ENCODE peak calls at places on chromosomes 16 and 17, in four cellular contexts. C is heart left ventricle, T is body of pancreas, N is IMR-90. G is an unnamed sample.
A peak's percentile ranks its signal among the peaks of the same experiment; 100 is the strongest.

GRCh38 chr17:3926860-3927627 is 10.8 kb upstream of the P2RX1 start:
- DNase-seq in C (no peak), T (no peak), N (no peak), G (no peak)

GRCh38 chr17:44091200-44091997 is 20.9 kb downstream of the G6PC3 start:
- DNase-seq in C (no peak), N (no peak), T (no peak), G (peak; percentile 68)

GRCh38 chr16:22353188-22353919 is 21.1 kb downstream of the CDR2 start:
- DNase-seq in C (no peak), T (no peak), N (peak; percentile 89), G (no peak)

GRCh38 chr17:7237761-7238417 is 1.4 kb downstream of the PHF23 start:
- DNase-seq in C (peak; percentile 90), N (peak; percentile 46), T (peak; percentile 76), G (peak; percentile 97)

GRCh38 chr17:65593870-65594584 is 32.6 kb upstream of the AXIN2 start:
- DNase-seq in T (no peak), N (peak; percentile 13), C (no peak), G (no peak)

GRCh38 chr16:73711441-73712080 is 585.1 kb upstream of the PSMD7 start:
- DNase-seq in N (no peak), T (no peak), C (no peak), G (no peak)

GRCh38 chr17:18008496-18009268 is 30.3 kb downstream of the ATPAF2 start:
- DNase-seq in T (no peak), N (peak; percentile 72), C (no peak), G (no peak)

GRCh38 chr17:15462962-15463361 is 4.5 kb downstream of the CDRT4 start:
- DNase-seq in C (no peak), N (peak; percentile 77), T (no peak), G (no peak)

GRCh38 chr17:44997733-44998520 is 29.8 kb upstream of the C1QL1 start:
- DNase-seq in T (no peak), N (peak; percentile 10), C (no peak), G (no peak)

GRCh38 chr16:51971184-51971583 is 575.8 kb downstream of the TOX3 start:
- DNase-seq in C (no peak), N (peak; percentile 52), T (no peak), G (no peak)

GRCh38 chr17:53061446-53061845 is 761.3 kb upstream of the KIF2B start:
- DNase-seq in C (no peak), T (no peak), N (no peak), G (no peak)

GRCh38 chr16:64964126-64964540 is 157.7 kb downstream of the CDH11 start:
- DNase-seq in T (no peak), C (no peak), N (peak; percentile 86), G (no peak)

GRCh38 chr17:55660171-55660886 is 62.3 kb downstream of the TMEM100 start:
- DNase-seq in C (no peak), T (no peak), N (no peak), G (no peak)

GRCh38 chr16:57606847-57607501 is 21.5 kb upstream of the ADGRG1 start:
- DNase-seq in C (no peak), T (peak; percentile 78), N (no peak), G (no peak)

GRCh38 chr17:42214156-42214555 is 19.9 kb upstream of the GHDC start:
- DNase-seq in T (no peak), C (no peak), N (no peak), G (no peak)

GRCh38 chr17:76485569-76485968 is 15.7 kb downstream of the RHBDF2 start:
- DNase-seq in T (no peak), N (no peak), C (no peak), G (no peak)

GRCh38 chr17:75897076-75898019 is 597 bp upstream of the TRIM65 start:
- DNase-seq in N (no peak), C (no peak), T (no peak), G (no peak)

GRCh38 chr17:47717261-47717697 is 15.8 kb upstream of the TBX21 start:
- DNase-seq in C (no peak), N (no peak), T (no peak), G (no peak)

GRCh38 chr16:2955779-2956565 is 8.1 kb upstream of the KREMEN2 start:
- DNase-seq in T (no peak), N (no peak), C (no peak), G (no peak)

GRCh38 chr17:80663783-80664206 is 119.2 kb downstream of the RPTOR start:
- DNase-seq in T (no peak), C (no peak), N (peak; percentile 84), G (no peak)

GRCh38 chr17:48012151-48012520 is 25.5 kb downstream of the COPZ2 start:
- DNase-seq in N (no peak), C (peak; percentile 73), T (peak; percentile 36), G (peak; percentile 91)

GRCh38 chr17:75611746-75612437 is 21.3 kb upstream of the SMIM5 start:
- DNase-seq in N (no peak), C (peak; percentile 51), T (no peak), G (no peak)

GRCh38 chr16:24013733-24014645 is 178.2 kb downstream of the PRKCB start:
- DNase-seq in C (no peak), N (no peak), T (no peak), G (no peak)

GRCh38 chr16:3188925-3189825 is 1.2 kb downstream of the OR1F1 start:
- DNase-seq in T (no peak), N (peak; percentile 59), C (no peak), G (no peak)

GRCh38 chr17:9645858-9646555 is 690 bp downstream of the USP43 start:
- DNase-seq in T (peak; percentile 79), N (no peak), C (peak; percentile 61), G (peak; percentile 93)

GRCh38 chr17:75078097-75079022 is 9.4 kb upstream of the SLC16A5 start:
- DNase-seq in T (peak; percentile 40), C (no peak), N (peak; percentile 78), G (no peak)

GRCh38 chr16:84839054-84839453 is 19.3 kb downstream of the CRISPLD2 start:
- DNase-seq in T (no peak), C (no peak), N (peak; percentile 80), G (no peak)

GRCh38 chr16:84725481-84726078 is 25.8 kb downstream of the USP10 start:
- DNase-seq in C (no peak), T (no peak), N (no peak), G (no peak)

GRCh38 chr17:36728030-36728991 is 126.9 kb downstream of the MRM1 start:
- DNase-seq in N (no peak), C (no peak), T (no peak), G (peak; percentile 52)

GRCh38 chr17:74012465-74012864 is 191.0 kb upstream of the RPL38 start:
- DNase-seq in N (no peak), C (no peak), T (no peak), G (peak; percentile 25)

GRCh38 chr16:78503501-78504110 is 404.2 kb downstream of the WWOX start:
- DNase-seq in N (peak; percentile 11), C (no peak), T (peak; percentile 54), G (peak; percentile 51)

GRCh38 chr17:48644159-48644558 is 18.0 kb upstream of the HOXB9 start:
- DNase-seq in C (no peak), N (no peak), T (no peak), G (no peak)

GRCh38 chr16:87129771-87130170 is 187.4 kb downstream of the C16orf95 start:
- DNase-seq in N (peak; percentile 37), C (no peak), T (no peak), G (no peak)

GRCh38 chr16:75247249-75247648 is 4.2 kb downstream of the BCAR1 start:
- DNase-seq in C (no peak), T (no peak), N (no peak), G (no peak)

GRCh38 chr17:74833501-74834361 is 26.0 kb downstream of the GRIN2C start:
- DNase-seq in T (no peak), C (no peak), N (peak; percentile 52), G (no peak)

GRCh38 chr16:84806256-84806889 is 13.4 kb upstream of the CRISPLD2 start:
- DNase-seq in N (peak; percentile 95), T (no peak), C (peak; percentile 78), G (peak; percentile 73)

GRCh38 chr16:56938664-56939513 is 6.9 kb downstream of the HERPUD1 start:
- DNase-seq in T (no peak), C (no peak), N (no peak), G (no peak)

GRCh38 chr17:40993084-40993483 is 880 bp downstream of the KRTAP3-3 start:
- DNase-seq in T (no peak), N (no peak), C (no peak), G (no peak)

GRCh38 chr17:40996829-40997228 is 2.9 kb upstream of the KRTAP3-3 start:
- DNase-seq in N (no peak), T (no peak), C (no peak), G (no peak)

GRCh38 chr17:40992666-40993065 is 1.3 kb downstream of the KRTAP3-3 start:
- DNase-seq in T (no peak), N (no peak), C (no peak), G (no peak)

GRCh38 chr17:40995121-40995520 is 1.2 kb upstream of the KRTAP3-3 start:
- DNase-seq in C (no peak), N (no peak), T (no peak), G (no peak)

DNA sequence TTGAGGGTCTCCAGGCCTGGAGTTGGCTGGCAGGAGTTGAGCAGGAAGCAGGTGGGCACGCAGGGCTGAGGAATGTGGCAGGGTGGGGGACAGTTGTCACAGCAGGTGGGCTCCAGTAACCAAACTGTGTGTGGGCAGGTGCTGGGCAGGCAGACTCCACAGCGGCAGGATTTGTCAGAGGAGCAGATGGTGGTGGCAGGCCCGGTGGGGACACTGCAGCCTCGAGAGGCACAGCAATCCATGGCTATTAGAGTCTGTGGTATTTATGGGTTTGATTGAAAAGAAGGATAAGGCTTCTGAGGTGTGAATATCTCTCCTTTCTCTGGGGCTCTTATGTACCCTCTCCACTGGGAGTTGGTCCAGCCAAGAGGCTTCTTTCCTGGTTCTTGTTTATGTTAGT is at the start of gene KRTAP3-3:
- DNase-seq in T (no peak), N (no peak), C (no peak), G (no peak)
- H3K27me3 ChIP-seq in T (no peaks in the 10 kb centered on the region), N (no peaks in the 10 kb centered on the region), C (peaks cover 48% of the 10 kb centered on the region), G (no peaks in the 10 kb centered on the region)

GRCh38 chr16:48352648-48353347 is 32.4 kb downstream of the SIAH1 start:
- DNase-seq in N (no peak), C (no peak), T (no peak), G (no peak)

GRCh38 chr16:48353565-48354163 is 31.5 kb downstream of the SIAH1 start:
- DNase-seq in T (peak; percentile 67), N (peak; percentile 75), C (no peak), G (peak; percentile 71)

GRCh38 chr16:48347980-48348379 is 37.2 kb downstream of the SIAH1 start:
- DNase-seq in N (no peak), C (no peak), T (no peak), G (no peak)

GRCh38 chr16:48347191-48347860 is 37.9 kb downstream of the SIAH1 start:
- DNase-seq in N (no peak), C (no peak), T (no peak), G (no peak)

DNA sequence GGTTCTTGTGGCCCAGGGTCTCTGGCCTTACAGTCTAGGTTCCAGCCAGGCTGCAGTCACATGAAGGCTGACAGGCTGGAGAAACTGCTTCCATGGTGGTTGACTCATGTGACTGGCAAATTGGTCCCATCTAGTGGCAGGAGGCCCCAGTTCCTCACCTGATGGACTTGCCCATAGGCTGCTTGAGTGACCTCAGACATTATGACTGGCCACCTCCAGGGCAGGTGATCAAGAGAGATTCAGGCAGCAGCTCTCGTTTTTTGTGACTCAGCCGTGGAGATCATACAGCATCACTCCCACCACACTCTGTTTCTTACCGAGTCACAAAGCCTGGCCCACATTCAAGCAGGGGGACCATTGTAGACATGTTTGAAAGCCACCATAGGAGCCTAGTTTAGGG is 34.5 kb downstream of the SIAH1 start:
- DNase-seq in T (no peak), C (no peak), N (no peak), G (no peak)
- TF ChIP-seq POLR2A in T (no peak), C (no peak), N (no peak), G (no peak)

GRCh38 chr16:8519179-8519578 is 71.1 kb downstream of the TMEM114 start:
- DNase-seq in T (peak; percentile 54), N (no peak), C (no peak), G (no peak)
- H3K27me3 ChIP-seq in T (no peaks in the 10 kb centered on the region), N (no peaks in the 10 kb centered on the region), C (peaks cover 18% of the 10 kb centered on the region), G (no peaks in the 10 kb centered on the region)

GRCh38 chr16:19450186-19450585 is 32.5 kb downstream of the TMC5 start:
- DNase-seq in T (no peak), C (no peak), N (no peak), G (no peak)
- TF ChIP-seq POLR2A in T (no peak), C (no peak), N (no peak), G (no peak)